ENCODE peak calls at places on chromosomes 12 and 14, in four cellular contexts. H is HepG2, U is K562, G is H1. I is an unnamed sample.

GRCh38 chr12:90102957-90103652 is 394.5 kb upstream of the ATP2B1 start:
- DNase-seq in H (peak), U (no peak), G (no peak), I (peak)

GRCh38 chr12:115158816-115159215 is 474.8 kb upstream of the TBX3 start:
- DNase-seq in H (no peak), U (no peak), G (no peak), I (no peak)

GRCh38 chr12:111088409-111088808 is 168.0 kb upstream of the MYL2 start:
- DNase-seq in H (no peak), U (no peak), G (no peak), I (no peak)

GRCh38 chr12:53636641-53637040 is 10.5 kb upstream of the ATF7 start:
- DNase-seq in H (no peak), U (no peak), G (no peak), I (no peak)

GRCh38 chr14:103549361-103550311 is 12.8 kb downstream of the BAG5 start:
- DNase-seq in H (peak), U (no peak), G (no peak), I (no peak)

GRCh38 chr12:53053223-53054111 is 3.6 kb downstream of the TNS2 start:
- DNase-seq in H (peak), U (peak), G (peak), I (no peak)

GRCh38 chr14:104865631-104866441 is 768 bp downstream of the CEP170B start:
- DNase-seq in H (no peak), U (peak), G (peak), I (no peak)

GRCh38 chr14:24059841-24060388 is 8.1 kb downstream of the CARMIL3 start:
- DNase-seq in H (no peak), U (no peak), G (no peak), I (no peak)

GRCh38 chr14:82511399-82511798 is 977.7 kb upstream of the SEL1L start:
- DNase-seq in H (no peak), U (no peak), G (no peak), I (no peak)

GRCh38 chr14:57182760-57183503 is 85.8 kb downstream of the EXOC5 start:
- DNase-seq in H (peak), U (no peak), G (no peak), I (no peak)

GRCh38 chr12:57771271-57771872 is 533 bp downstream of the METTL1 start:
- DNase-seq in H (peak), U (peak), G (peak), I (peak)

GRCh38 chr12:47776471-47777143 is 3.6 kb downstream of the SLC48A1 start:
- DNase-seq in H (no peak), U (no peak), G (no peak), I (no peak)

GRCh38 chr12:2264622-2265306 is 212.0 kb downstream of the CACNA1C start:
- DNase-seq in H (no peak), U (no peak), G (no peak), I (no peak)

GRCh38 chr12:59632408-59632807 is 36.6 kb downstream of the SLC16A7 start:
- DNase-seq in H (no peak), U (no peak), G (no peak), I (no peak)

GRCh38 chr14:29220077-29220476 is 453.5 kb downstream of the FOXG1 start:
- DNase-seq in H (no peak), U (no peak), G (no peak), I (no peak)

GRCh38 chr12:7667025-7667575 is 1.4 kb upstream of the APOBEC1 start:
- DNase-seq in H (peak), U (no peak), G (no peak), I (no peak)

GRCh38 chr12:1920971-1921370 is 2.5 kb upstream of the CACNA2D4 start:
- DNase-seq in H (no peak), U (no peak), G (peak), I (no peak)

GRCh38 chr12:58293308-58293983 is 352.1 kb downstream of the ATP23 start:
- DNase-seq in H (no peak), U (no peak), G (no peak), I (no peak)

GRCh38 chr12:125193798-125194562 is 128.7 kb downstream of the AACS start:
- DNase-seq in H (no peak), U (peak), G (peak), I (no peak)

GRCh38 chr12:63163542-63163941 is 12.5 kb upstream of the AVPR1A start:
- DNase-seq in H (no peak), U (no peak), G (no peak), I (no peak)

GRCh38 chr12:1533205-1533601 is 61.2 kb downstream of the FBXL14 start:
- DNase-seq in H (no peak), U (peak), G (no peak), I (peak)

DNA sequence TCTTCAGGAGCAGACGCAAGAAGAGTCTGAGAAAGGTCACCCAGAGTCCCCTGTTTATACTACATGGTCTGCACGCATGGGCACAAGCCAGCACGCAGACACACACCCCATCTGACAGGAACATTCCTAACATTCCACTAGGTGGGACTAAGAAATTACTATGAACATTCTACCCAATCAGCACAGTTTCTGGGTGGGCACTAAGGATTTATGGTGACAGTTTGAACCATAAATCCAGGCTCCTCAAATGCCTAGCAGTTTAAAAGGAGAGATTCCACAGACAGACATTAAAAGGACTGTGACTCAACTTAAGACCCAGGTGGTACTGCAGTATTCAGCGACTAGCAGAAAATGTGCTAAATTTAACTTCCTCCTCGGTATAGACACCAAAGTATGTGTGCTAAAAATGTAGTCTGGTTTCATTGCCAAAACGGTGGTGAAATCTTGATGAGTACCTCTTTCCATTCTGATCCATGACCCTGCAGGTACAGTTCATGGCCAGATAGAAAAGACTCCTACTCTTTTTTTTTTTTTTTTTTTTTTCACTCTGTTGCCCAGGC is 16.2 kb downstream of the ABHD4 start:
- DNase-seq in H (peak), U (no peak), G (no peak), I (no peak)
- TF ChIP-seq CREB1 in H (no peak), U (no peak), G (no peak), I (no peak)

GRCh38 chr12:22702690-22703089 is 77.7 kb downstream of the ETNK1 start:
- DNase-seq in H (no peak), U (no peak), G (no peak), I (no peak)

GRCh38 chr12:22700126-22700525 is 75.2 kb downstream of the ETNK1 start:
- DNase-seq in H (no peak), U (no peak), G (no peak), I (no peak)
- TF ChIP-seq RFX5 in H (no peak), U (no peak), G (no peak), I (no peak)

DNA sequence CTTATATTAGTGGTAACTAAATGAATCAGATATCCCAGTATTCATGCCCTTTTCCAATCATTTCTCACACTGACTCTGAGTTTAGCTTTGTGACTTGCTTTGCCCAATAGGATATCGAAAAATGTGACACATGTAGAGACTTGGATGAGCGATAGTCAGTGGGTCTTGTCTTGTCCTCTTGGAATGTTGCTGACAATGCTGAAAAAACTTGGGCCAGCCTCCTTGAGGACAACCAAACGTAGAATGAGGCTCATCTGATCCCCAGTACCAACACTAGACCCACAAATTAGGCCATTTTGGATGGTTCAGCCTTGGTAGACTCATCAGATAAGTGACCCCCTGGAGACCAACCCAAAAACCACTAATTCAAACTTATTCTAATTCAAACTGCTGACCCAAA is 351.0 kb downstream of the GRIN2B start:
- DNase-seq in H (no peak), U (no peak), G (no peak), I (no peak)
- TF ChIP-seq CREB1 in H (no peak), U (no peak), G (no peak), I (no peak)

GRCh38 chr12:12331244-12331771 is 18.7 kb downstream of the MANSC1 start:
- DNase-seq in H (no peak), U (no peak), G (peak), I (no peak)
- TF ChIP-seq RFX5 in H (no peak), U (no peak), G (no peak), I (no peak)

GRCh38 chr12:71810905-71811304 is 28.7 kb upstream of the TBC1D15 start:
- DNase-seq in H (no peak), U (no peak), G (no peak), I (no peak)
- TF ChIP-seq CREB1 in H (no peak), U (no peak), G (no peak), I (no peak)

GRCh38 chr14:77638738-77639137 is 22.3 kb upstream of the SPTLC2 start:
- DNase-seq in H (no peak), U (no peak), G (no peak), I (no peak)
- TF ChIP-seq RFX5 in H (no peak), U (no peak), G (no peak), I (no peak)

GRCh38 chr12:105617141-105617540 is 286.6 kb downstream of the C12orf75 start:
- DNase-seq in H (no peak), U (no peak), G (no peak), I (no peak)
- TF ChIP-seq CREB1 in H (no peak), U (no peak), G (no peak), I (no peak)

DNA sequence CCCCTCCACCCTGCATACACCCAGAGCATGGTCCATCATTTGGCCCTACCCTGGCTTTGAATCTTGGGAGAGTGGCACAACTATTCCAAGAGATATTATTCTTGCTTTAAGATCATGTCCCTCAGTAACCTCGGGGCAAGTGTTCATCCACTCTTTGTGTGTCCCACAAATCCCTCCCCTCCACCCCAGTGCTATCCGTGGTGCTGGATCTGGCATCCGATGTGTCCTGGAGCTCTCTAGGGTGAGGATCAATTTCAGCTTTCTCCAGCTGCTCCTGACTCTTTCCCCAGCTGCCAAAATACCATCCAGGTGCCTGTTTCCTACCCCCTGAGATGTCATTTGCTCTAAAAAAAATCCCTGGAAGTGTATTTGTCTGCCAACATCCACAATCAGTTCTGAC is 64.8 kb upstream of the CMKLR1 start:
- DNase-seq in H (no peak), U (no peak), G (no peak), I (no peak)
- TF ChIP-seq RFX5 in H (no peak), U (no peak), G (no peak), I (no peak)

DNA sequence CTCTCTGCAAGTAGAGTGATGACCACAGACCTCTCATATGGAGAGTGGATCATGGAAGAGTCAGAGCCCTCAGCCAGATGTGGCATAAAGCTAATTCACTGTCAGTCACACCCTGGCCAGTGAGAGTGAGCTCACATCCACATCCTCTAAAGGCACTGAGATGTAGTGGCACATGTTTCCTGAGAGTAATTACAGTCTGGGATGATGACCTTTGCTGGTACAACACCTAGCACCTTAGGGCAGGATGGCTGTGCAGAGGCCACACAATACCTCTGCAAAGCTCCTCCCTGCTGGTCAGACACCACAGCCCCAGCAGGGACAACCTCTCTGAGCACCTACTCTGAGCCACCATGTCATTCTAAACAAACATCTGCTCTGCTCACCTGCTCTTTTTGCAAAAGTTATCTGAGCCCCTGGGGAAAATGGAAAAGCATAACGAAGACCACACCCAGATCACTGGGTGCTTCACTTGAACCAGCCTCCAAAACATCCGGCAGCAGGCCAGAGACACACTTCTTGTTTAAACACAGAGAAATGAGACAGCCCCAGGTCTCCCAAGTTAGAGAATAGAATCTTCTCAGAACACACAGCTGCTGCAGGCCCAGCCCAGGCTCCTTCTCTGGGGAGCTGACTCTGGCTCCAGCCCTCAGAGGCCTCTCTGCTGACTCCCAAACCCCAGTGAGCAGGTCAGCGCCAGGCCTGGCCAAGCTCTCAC is 30.3 kb downstream of the PITPNM2 start:
- DNase-seq in H (no peak), U (no peak), G (no peak), I (no peak)
- TF ChIP-seq CREB1 in H (no peak), U (no peak), G (no peak), I (no peak)